ENCODE peak calls at places on chromosomes 3 and 15, in nine cellular contexts. C is breast epithelium; Y is NCI-H2081; T is CD4-positive, alpha-beta T cell; M is CD4-positive, CD25-positive, alpha-beta regulatory T cell; S is hepatocyte; J is GM20000; K is left ventricle myocardium superior; U is hippocampal formation. A is an unnamed sample.

GRCh38 chr3:50239649-50240048 is 3.6 kb downstream of the GNAI2 start:
- DNase-seq in C (no peak), Y (no peak), T (no peak), M (no peak), S (no peak), J (no peak), K (no peak), U (no peak), A (no peak)

GRCh38 chr3:174436367-174436766 is 422.8 kb upstream of the NAALADL2 start:
- DNase-seq in C (no peak), Y (no peak), T (no peak), M (no peak), S (no peak), J (no peak), K (no peak), U (no peak), A (no peak)

GRCh38 chr3:186622651-186623310 is 9.9 kb downstream of the AHSG start:
- DNase-seq in C (no peak), Y (no peak), T (no peak), M (no peak), S (no peak), J (no peak), K (no peak), U (no peak), A (no peak)

GRCh38 chr3:162170581-162170980 is 674.0 kb downstream of the OTOL1 start:
- DNase-seq in C (no peak), Y (no peak), T (no peak), M (no peak), S (no peak), J (no peak), K (no peak), U (no peak), A (no peak)

GRCh38 chr3:32045091-32045964 is 61.1 kb upstream of the GPD1L start:
- DNase-seq in C (no peak), Y (no peak), T (no peak), M (no peak), S (peak), J (no peak), K (no peak), U (peak), A (peak)

GRCh38 chr3:174413057-174413912 is 445.8 kb upstream of the NAALADL2 start:
- DNase-seq in C (no peak), Y (no peak), T (no peak), M (no peak), S (no peak), J (no peak), K (no peak), U (no peak), A (no peak)

GRCh38 chr15:51227967-51228783 is 110.2 kb downstream of the CYP19A1 start:
- DNase-seq in C (no peak), Y (no peak), T (no peak), M (peak), S (peak), J (peak), K (peak), U (no peak), A (no peak)

GRCh38 chr3:138199847-138200246 is 12.7 kb downstream of the ARMC8 start:
- DNase-seq in C (no peak), Y (no peak), T (no peak), M (no peak), S (no peak), J (peak), K (no peak), U (no peak), A (no peak)

GRCh38 chr15:36808401-36809160 is 229.2 kb downstream of the CDIN1 start:
- DNase-seq in C (no peak), Y (peak), T (no peak), M (no peak), S (peak), J (no peak), K (no peak), U (no peak), A (no peak)

GRCh38 chr3:182525975-182526374 is 267.3 kb upstream of the ATP11B start:
- DNase-seq in C (no peak), Y (no peak), T (no peak), M (no peak), S (no peak), J (no peak), K (no peak), U (no peak), A (no peak)

GRCh38 chr15:101295607-101296225 is 668 bp upstream of the SNRPA1 start:
- DNase-seq in C (no peak), Y (no peak), T (no peak), M (no peak), S (peak), J (no peak), K (no peak), U (no peak), A (no peak)

GRCh38 chr15:32843211-32843907 is 125.6 kb downstream of the GREM1 start:
- DNase-seq in C (no peak), Y (peak), T (no peak), M (no peak), S (no peak), J (no peak), K (no peak), U (no peak), A (no peak)

GRCh38 chr3:34731879-34732278 is 907.4 kb upstream of the ARPP21 start:
- DNase-seq in C (no peak), Y (no peak), T (no peak), M (no peak), S (no peak), J (no peak), K (no peak), U (no peak), A (no peak)

GRCh38 chr15:57458255-57458850 is 82.0 kb downstream of the CGNL1 start:
- DNase-seq in C (no peak), Y (no peak), T (no peak), M (no peak), S (no peak), J (no peak), K (no peak), U (no peak), A (no peak)